ENCODE peak calls at places on chromosome 21, in nine cellular contexts. One of them, this sample, is unnamed.

GRCh38 chr21:38337793-38338192 is 81.0 kb downstream of the KCNJ15 start:
- DNase-seq in epithelial cell of esophagus: peak; percentile 94
- DNase-seq in NCI-H1105: no peak
- DNase-seq in sciatic nerve: no peak
- DNase-seq in GF-D8: no peak
- DNase-seq in AG04450: no peak
- DNase-seq in lower leg skin: peak; percentile 64
- DNase-seq in T-cell: no peak
- DNase-seq in stimulated activated CD8-positive, alpha-beta memory T cell treated with anti-CD3 and anti-CD28 coated beads, Interleukin-4, amount 100 ng/mL, for 24 hours: no peak
- DNase-seq in this sample: no peak

GRCh38 chr21:36207577-36208320 is 51.1 kb downstream of the DOP1B start:
- DNase-seq in GF-D8: no peak
- DNase-seq in epithelial cell of esophagus: peak; percentile 65
- DNase-seq in stimulated activated CD8-positive, alpha-beta memory T cell treated with anti-CD3 and anti-CD28 coated beads, Interleukin-4, amount 100 ng/mL, for 24 hours: no peak
- DNase-seq in AG04450: no peak
- DNase-seq in T-cell: no peak
- DNase-seq in NCI-H1105: no peak
- DNase-seq in sciatic nerve: no peak
- DNase-seq in lower leg skin: no peak
- DNase-seq in this sample: peak; percentile 6

GRCh38 chr21:44628707-44629391 is 2.0 kb downstream of the KRTAP10-9 start:
- DNase-seq in lower leg skin: no peak
- DNase-seq in AG04450: no peak
- DNase-seq in stimulated activated CD8-positive, alpha-beta memory T cell treated with anti-CD3 and anti-CD28 coated beads, Interleukin-4, amount 100 ng/mL, for 24 hours: no peak
- DNase-seq in T-cell: no peak
- DNase-seq in GF-D8: no peak
- DNase-seq in sciatic nerve: no peak
- DNase-seq in epithelial cell of esophagus: no peak
- DNase-seq in NCI-H1105: no peak
- DNase-seq in this sample: no peak

GRCh38 chr21:44898851-44899767 is 21.6 kb downstream of the ITGB2 start:
- DNase-seq in AG04450: no peak
- DNase-seq in NCI-H1105: no peak
- DNase-seq in lower leg skin: no peak
- DNase-seq in sciatic nerve: no peak
- DNase-seq in stimulated activated CD8-positive, alpha-beta memory T cell treated with anti-CD3 and anti-CD28 coated beads, Interleukin-4, amount 100 ng/mL, for 24 hours: no peak
- DNase-seq in T-cell: no peak
- DNase-seq in epithelial cell of esophagus: no peak
- DNase-seq in GF-D8: no peak
- DNase-seq in this sample: no peak

GRCh38 chr21:21712761-21713558 is 714.8 kb downstream of the NCAM2 start:
- DNase-seq in stimulated activated CD8-positive, alpha-beta memory T cell treated with anti-CD3 and anti-CD28 coated beads, Interleukin-4, amount 100 ng/mL, for 24 hours: no peak
- DNase-seq in sciatic nerve: no peak
- DNase-seq in T-cell: no peak
- DNase-seq in AG04450: no peak
- DNase-seq in lower leg skin: no peak
- DNase-seq in NCI-H1105: no peak
- DNase-seq in epithelial cell of esophagus: no peak
- DNase-seq in GF-D8: no peak
- DNase-seq in this sample: no peak

GRCh38 chr21:26170471-26171309 is at the start of gene APP:
- DNase-seq in T-cell: peak; percentile 87
- DNase-seq in sciatic nerve: peak; percentile 93
- DNase-seq in AG04450: peak; percentile 43
- DNase-seq in NCI-H1105: peak; percentile 79
- DNase-seq in GF-D8: peak; percentile 34
- DNase-seq in lower leg skin: peak; percentile 97
- DNase-seq in epithelial cell of esophagus: peak; percentile 84
- DNase-seq in stimulated activated CD8-positive, alpha-beta memory T cell treated with anti-CD3 and anti-CD28 coated beads, Interleukin-4, amount 100 ng/mL, for 24 hours: peak; percentile 73
- DNase-seq in this sample: peak; percentile 87

GRCh38 chr21:18384771-18385170 is 18.8 kb downstream of the TMPRSS15 start:
- DNase-seq in lower leg skin: no peak
- DNase-seq in sciatic nerve: no peak
- DNase-seq in AG04450: no peak
- DNase-seq in T-cell: no peak
- DNase-seq in GF-D8: no peak
- DNase-seq in NCI-H1105: peak; percentile 34
- DNase-seq in epithelial cell of esophagus: peak; percentile 6
- DNase-seq in stimulated activated CD8-positive, alpha-beta memory T cell treated with anti-CD3 and anti-CD28 coated beads, Interleukin-4, amount 100 ng/mL, for 24 hours: no peak
- DNase-seq in this sample: no peak

GRCh38 chr21:28761709-28762356 is 230.8 kb downstream of the LTN1 start:
- DNase-seq in AG04450: no peak
- DNase-seq in lower leg skin: no peak
- DNase-seq in epithelial cell of esophagus: no peak
- DNase-seq in T-cell: no peak
- DNase-seq in GF-D8: no peak
- DNase-seq in NCI-H1105: no peak
- DNase-seq in stimulated activated CD8-positive, alpha-beta memory T cell treated with anti-CD3 and anti-CD28 coated beads, Interleukin-4, amount 100 ng/mL, for 24 hours: no peak
- DNase-seq in sciatic nerve: no peak
- DNase-seq in this sample: no peak

GRCh38 chr21:41953831-41954653 is at the start of gene C2CD2:
- DNase-seq in sciatic nerve: peak; percentile 83
- DNase-seq in AG04450: no peak
- DNase-seq in lower leg skin: no peak
- DNase-seq in NCI-H1105: no peak
- DNase-seq in stimulated activated CD8-positive, alpha-beta memory T cell treated with anti-CD3 and anti-CD28 coated beads, Interleukin-4, amount 100 ng/mL, for 24 hours: peak; percentile 25
- DNase-seq in GF-D8: peak; percentile 45
- DNase-seq in T-cell: no peak
- DNase-seq in epithelial cell of esophagus: peak; percentile 20
- DNase-seq in this sample: peak; percentile 47

GRCh38 chr21:44623575-44623974 is 3.3 kb upstream of the KRTAP10-9 start:
- DNase-seq in AG04450: no peak
- DNase-seq in stimulated activated CD8-positive, alpha-beta memory T cell treated with anti-CD3 and anti-CD28 coated beads, Interleukin-4, amount 100 ng/mL, for 24 hours: no peak
- DNase-seq in sciatic nerve: no peak
- DNase-seq in T-cell: no peak
- DNase-seq in epithelial cell of esophagus: no peak
- DNase-seq in GF-D8: no peak
- DNase-seq in lower leg skin: no peak
- DNase-seq in NCI-H1105: no peak
- DNase-seq in this sample: no peak

GRCh38 chr21:28944296-28944695 is 48.4 kb downstream of the LTN1 start:
- DNase-seq in epithelial cell of esophagus: no peak
- DNase-seq in stimulated activated CD8-positive, alpha-beta memory T cell treated with anti-CD3 and anti-CD28 coated beads, Interleukin-4, amount 100 ng/mL, for 24 hours: no peak
- DNase-seq in AG04450: no peak
- DNase-seq in GF-D8: no peak
- DNase-seq in lower leg skin: no peak
- DNase-seq in NCI-H1105: no peak
- DNase-seq in T-cell: no peak
- DNase-seq in sciatic nerve: no peak
- DNase-seq in this sample: no peak

GRCh38 chr21:42237577-42237976 is 18.6 kb downstream of the ABCG1 start:
- DNase-seq in lower leg skin: no peak
- DNase-seq in GF-D8: no peak
- DNase-seq in epithelial cell of esophagus: no peak
- DNase-seq in T-cell: no peak
- DNase-seq in NCI-H1105: no peak
- DNase-seq in stimulated activated CD8-positive, alpha-beta memory T cell treated with anti-CD3 and anti-CD28 coated beads, Interleukin-4, amount 100 ng/mL, for 24 hours: no peak
- DNase-seq in AG04450: no peak
- DNase-seq in sciatic nerve: no peak
- DNase-seq in this sample: peak; percentile 34

GRCh38 chr21:33237446-33237845 is 7.7 kb downstream of the IFNAR2 start:
- DNase-seq in epithelial cell of esophagus: no peak
- DNase-seq in NCI-H1105: no peak
- DNase-seq in AG04450: no peak
- DNase-seq in T-cell: no peak
- DNase-seq in stimulated activated CD8-positive, alpha-beta memory T cell treated with anti-CD3 and anti-CD28 coated beads, Interleukin-4, amount 100 ng/mL, for 24 hours: no peak
- DNase-seq in lower leg skin: no peak
- DNase-seq in GF-D8: no peak
- DNase-seq in sciatic nerve: no peak
- DNase-seq in this sample: no peak

GRCh38 chr21:25412090-25412489 is 195.2 kb downstream of the MRPL39 start:
- DNase-seq in sciatic nerve: no peak
- DNase-seq in NCI-H1105: no peak
- DNase-seq in GF-D8: no peak
- DNase-seq in lower leg skin: no peak
- DNase-seq in AG04450: no peak
- DNase-seq in epithelial cell of esophagus: no peak
- DNase-seq in stimulated activated CD8-positive, alpha-beta memory T cell treated with anti-CD3 and anti-CD28 coated beads, Interleukin-4, amount 100 ng/mL, for 24 hours: no peak
- DNase-seq in T-cell: no peak
- DNase-seq in this sample: no peak

This sample was measured in activated CD4-positive, alpha-beta T cell treated with anti-CD3 and anti-CD28 coated beads, Interleukin-2, amount 50 U/mL, for 48 hours.